ENCODE peak calls at places on chromosome 7, in five cellular contexts. G, J, S, I and D are unnamed samples.

GRCh38 chr7:102415685-102416225 is 17.6 kb upstream of the ORAI2 start:
- DNase-seq in S (no peak), J (no peak), I (no peak), G (no peak), D (no peak)

GRCh38 chr7:129909669-129910068 is 43.1 kb downstream of the UBE2H start:
- DNase-seq in J (no peak), S (no peak), G (no peak), I (no peak), D (no peak)

GRCh38 chr7:99822731-99823718 is 4.8 kb upstream of the CYP3A43 start:
- DNase-seq in S (no peak), G (no peak), J (no peak), I (no peak), D (no peak)

GRCh38 chr7:91940171-91940570 is 491 bp upstream of the AKAP9 start:
- DNase-seq in G (peak; percentile 24), I (no peak), S (peak; percentile 28), J (peak; percentile 31), D (no peak)

GRCh38 chr7:151895008-151895661 is 18.2 kb upstream of the PRKAG2 start:
- DNase-seq in I (no peak), S (no peak), J (no peak), G (no peak), D (no peak)

GRCh38 chr7:94683066-94683465 is 27.1 kb upstream of the SGCE start:
- DNase-seq in I (no peak), S (peak; percentile 39), G (no peak), J (no peak), D (no peak)

GRCh38 chr7:109282726-109283125 is 713.1 kb downstream of the DNAJB9 start:
- DNase-seq in J (no peak), S (no peak), I (no peak), G (no peak), D (no peak)

GRCh38 chr7:80584778-80585177 is 53.7 kb upstream of the CD36 start:
- DNase-seq in I (no peak), G (peak; percentile 44), S (peak; percentile 16), J (no peak), D (no peak)

GRCh38 chr7:118590107-118590506 is 365.6 kb downstream of the ANKRD7 start:
- DNase-seq in S (peak; percentile 12), J (no peak), G (no peak), I (no peak), D (peak; percentile 45)

GRCh38 chr7:12570148-12570528 is 382 bp upstream of the SCIN start:
- DNase-seq in I (no peak), S (peak; percentile 57), J (no peak), G (no peak), D (no peak)

GRCh38 chr7:122850528-122850927 is 35.7 kb downstream of the CADPS2 start:
- DNase-seq in S (no peak), J (no peak), G (no peak), I (no peak), D (no peak)

GRCh38 chr7:45159296-45159695 is 1.7 kb downstream of the RAMP3 start:
- DNase-seq in I (no peak), S (no peak), G (no peak), J (no peak), D (no peak)

GRCh38 chr7:25240340-25240739 is 12.1 kb upstream of the NPVF start:
- DNase-seq in G (peak; percentile 5), I (no peak), J (no peak), S (no peak), D (no peak)

GRCh38 chr7:128923411-128923800 is 12.9 kb upstream of the KCP start:
- DNase-seq in J (no peak), I (no peak), G (no peak), S (no peak), D (no peak)

GRCh38 chr7:147276783-147277370 is 1160.3 kb downstream of the CNTNAP2 start:
- DNase-seq in J (no peak), I (no peak), S (peak; percentile 62), G (no peak), D (no peak)

GRCh38 chr7:50812847-50813475 is 30.3 kb upstream of the GRB10 start:
- DNase-seq in S (peak; percentile 90), G (peak; percentile 77), I (peak; percentile 81), J (peak; percentile 83), D (no peak)

GRCh38 chr7:21300692-21301091 is 127.2 kb upstream of the SP4 start:
- DNase-seq in I (no peak), G (no peak), J (no peak), S (peak; percentile 3), D (no peak)

GRCh38 chr7:76397409-76398183 is 11.9 kb downstream of the SSC4D start:
- DNase-seq in I (no peak), J (peak; percentile 78), S (peak; percentile 78), G (peak; percentile 57), D (no peak)

GRCh38 chr7:75889826-75890225 is 11.0 kb downstream of the RHBDD2 start:
- DNase-seq in S (no peak), G (no peak), J (no peak), I (no peak), D (no peak)

GRCh38 chr7:129832701-129833227 is 120.0 kb downstream of the UBE2H start:
- DNase-seq in S (no peak), I (no peak), G (no peak), J (no peak), D (no peak)

GRCh38 chr7:135174941-135175340 is 4.4 kb upstream of the CYREN start:
- DNase-seq in I (no peak), J (no peak), G (no peak), S (no peak), D (no peak)

GRCh38 chr7:2210551-2211258 is 22.0 kb downstream of the MAD1L1 start:
- DNase-seq in I (no peak), S (no peak), J (no peak), G (no peak), D (no peak)

GRCh38 chr7:38862666-38863065 is 46.3 kb downstream of the VPS41 start:
- DNase-seq in J (no peak), S (no peak), I (no peak), G (no peak), D (no peak)

GRCh38 chr7:38306136-38306535 is 32.7 kb upstream of the TARP start:
- DNase-seq in S (peak; percentile 47), I (no peak), J (no peak), G (peak; percentile 33), D (no peak)

GRCh38 chr7:27727058-27727457 is 12.9 kb upstream of the TAX1BP1 start:
- DNase-seq in S (no peak), I (no peak), G (no peak), J (no peak), D (no peak)

GRCh38 chr7:16942929-16943509 is 61.2 kb upstream of the AGR3 start:
- DNase-seq in J (no peak), S (no peak), I (no peak), G (no peak), D (no peak)

GRCh38 chr7:16940777-16941176 is 59.0 kb upstream of the AGR3 start:
- DNase-seq in G (no peak), S (no peak), I (no peak), J (no peak), D (no peak)

GRCh38 chr7:16945372-16945771 is 63.6 kb upstream of the AGR3 start:
- DNase-seq in G (no peak), S (no peak), J (no peak), I (no peak), D (no peak)
- H3K9me3 ChIP-seq in G (no peaks in the 10 kb centered on the region), S (peaks cover 15% of the 10 kb centered on the region), J (peaks cover 6% of the 10 kb centered on the region), I (peaks cover 20% of the 10 kb centered on the region), D (peaks cover 6% of the 10 kb centered on the region)

DNA sequence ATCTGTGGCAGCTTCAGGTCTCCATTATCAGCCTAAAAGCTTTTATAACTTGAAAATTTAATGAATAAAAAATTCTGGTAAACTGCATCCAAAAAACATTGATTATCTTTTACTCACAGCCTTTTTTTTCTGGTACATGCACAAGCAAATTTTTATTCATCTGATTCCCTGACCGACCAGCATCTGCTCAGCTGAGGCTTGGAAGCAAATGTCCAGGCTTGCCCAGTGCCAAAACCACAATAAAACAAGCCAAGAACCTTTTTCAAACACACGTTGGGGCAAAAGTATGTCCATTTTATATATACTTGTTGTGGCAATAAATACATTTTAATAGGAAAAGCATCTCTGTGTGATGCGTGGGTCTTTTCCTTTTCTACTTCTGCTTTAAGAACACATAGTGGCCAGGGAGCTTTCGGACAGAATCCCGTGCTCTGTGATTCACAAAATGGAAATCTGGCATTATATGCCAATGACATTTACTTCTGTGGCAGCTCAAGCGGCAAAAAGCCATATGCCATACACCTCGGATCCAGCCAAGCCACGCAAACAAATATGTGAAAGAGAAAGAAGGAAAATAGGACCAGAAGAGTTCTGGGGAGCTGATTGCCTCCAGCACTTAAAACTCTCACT is 275.7 kb upstream of the AOAH start:
- DNase-seq in G (peak; percentile 11), J (no peak), S (no peak), I (no peak), D (no peak)
- H3K9me3 ChIP-seq in G (no peaks in the 10 kb centered on the region), J (no peaks in the 10 kb centered on the region), S (no peaks in the 10 kb centered on the region), I (no peaks in the 10 kb centered on the region), D (no peaks in the 10 kb centered on the region)

GRCh38 chr7:4001742-4002141 is 680.4 kb upstream of the FOXK1 start:
- DNase-seq in I (no peak), G (no peak), J (no peak), S (no peak), D (no peak)
- H3K9me3 ChIP-seq in I (no peaks in the 10 kb centered on the region), G (no peaks in the 10 kb centered on the region), J (no peaks in the 10 kb centered on the region), S (no peaks in the 10 kb centered on the region), D (no peaks in the 10 kb centered on the region)

DNA sequence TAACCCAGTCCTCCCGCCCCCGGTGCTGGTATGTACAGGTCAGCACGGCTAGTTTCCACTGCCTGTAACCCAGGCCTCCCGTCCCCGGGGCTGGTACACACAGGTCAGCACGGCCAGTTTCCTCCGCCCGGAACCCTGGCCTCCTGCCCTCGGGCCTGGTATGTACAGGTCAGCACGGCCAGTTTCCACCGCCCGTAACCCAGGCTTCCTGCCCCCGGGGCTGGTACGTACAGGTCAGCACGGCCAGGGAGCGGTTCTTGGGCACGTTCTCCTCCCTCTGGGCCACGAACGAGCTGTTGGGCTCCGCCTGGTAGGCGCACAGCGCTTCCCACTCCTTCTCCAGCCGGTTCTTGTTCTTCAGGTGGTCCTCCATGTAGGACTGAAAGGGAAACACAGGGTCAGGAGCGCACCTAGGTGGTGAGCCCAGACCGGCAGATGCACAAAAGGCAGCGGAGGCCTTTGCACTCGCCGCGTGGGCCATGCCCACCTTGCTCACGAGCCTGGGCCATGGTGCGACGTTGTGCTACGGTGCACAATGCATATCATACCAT is 284.4 kb downstream of the DNAJB6 start:
- DNase-seq in J (no peak), G (no peak), I (no peak), S (no peak), D (no peak)
- H3K9me3 ChIP-seq in J (no peaks in the 10 kb centered on the region), G (no peaks in the 10 kb centered on the region), I (no peaks in the 10 kb centered on the region), S (no peaks in the 10 kb centered on the region), D (peaks cover 30% of the 10 kb centered on the region)